ENCODE peak calls at places on chromosome 18, in five cellular contexts. One of them, this sample, is unnamed.
A peak's percentile ranks its signal among the peaks of the same experiment; 100 is the strongest.

GRCh38 chr18:2932247-2933181 is 80.4 kb downstream of the LPIN2 start:
- DNase-seq in AG08395: peak; percentile 70
- DNase-seq in stimulated activated CD4-positive, alpha-beta T cell treated with anti-CD3 and anti-CD28 coated beads, Interleukin-12 subunit alpha, Interleukin-12 subunit beta, amount 100 ng/mL, for 24 hours: no peak
- DNase-seq in A549: peak; percentile 50
- DNase-seq in GM12865: peak; percentile 73
- DNase-seq in this sample: peak; percentile 70

GRCh38 chr18:6616981-6617380 is 112.5 kb upstream of the ARHGAP28 start:
- DNase-seq in AG08395: peak; percentile 7
- DNase-seq in stimulated activated CD4-positive, alpha-beta T cell treated with anti-CD3 and anti-CD28 coated beads, Interleukin-12 subunit alpha, Interleukin-12 subunit beta, amount 100 ng/mL, for 24 hours: no peak
- DNase-seq in A549: no peak
- DNase-seq in GM12865: no peak
- DNase-seq in this sample: peak; percentile 30

GRCh38 chr18:74459877-74460276 is 2.8 kb upstream of the DIPK1C start:
- DNase-seq in AG08395: peak; percentile 31
- DNase-seq in stimulated activated CD4-positive, alpha-beta T cell treated with anti-CD3 and anti-CD28 coated beads, Interleukin-12 subunit alpha, Interleukin-12 subunit beta, amount 100 ng/mL, for 24 hours: no peak
- DNase-seq in A549: peak; percentile 16
- DNase-seq in GM12865: no peak
- DNase-seq in this sample: no peak

GRCh38 chr18:56517761-56518160 is 120.6 kb downstream of the TXNL1 start:
- DNase-seq in AG08395: no peak
- DNase-seq in stimulated activated CD4-positive, alpha-beta T cell treated with anti-CD3 and anti-CD28 coated beads, Interleukin-12 subunit alpha, Interleukin-12 subunit beta, amount 100 ng/mL, for 24 hours: no peak
- DNase-seq in A549: no peak
- DNase-seq in GM12865: no peak
- DNase-seq in this sample: no peak

GRCh38 chr18:56351911-56352502 is 286.4 kb downstream of the TXNL1 start:
- DNase-seq in AG08395: no peak
- DNase-seq in stimulated activated CD4-positive, alpha-beta T cell treated with anti-CD3 and anti-CD28 coated beads, Interleukin-12 subunit alpha, Interleukin-12 subunit beta, amount 100 ng/mL, for 24 hours: no peak
- DNase-seq in A549: no peak
- DNase-seq in GM12865: no peak
- DNase-seq in this sample: no peak

GRCh38 chr18:13067124-13067523 is 76.0 kb downstream of the CEP192 start:
- DNase-seq in AG08395: no peak
- DNase-seq in stimulated activated CD4-positive, alpha-beta T cell treated with anti-CD3 and anti-CD28 coated beads, Interleukin-12 subunit alpha, Interleukin-12 subunit beta, amount 100 ng/mL, for 24 hours: no peak
- DNase-seq in A549: no peak
- DNase-seq in GM12865: peak; percentile 22
- DNase-seq in this sample: no peak

GRCh38 chr18:13513481-13513880 is 212.9 kb downstream of the FAM210A start:
- DNase-seq in AG08395: no peak
- DNase-seq in stimulated activated CD4-positive, alpha-beta T cell treated with anti-CD3 and anti-CD28 coated beads, Interleukin-12 subunit alpha, Interleukin-12 subunit beta, amount 100 ng/mL, for 24 hours: no peak
- DNase-seq in A549: no peak
- DNase-seq in GM12865: no peak
- DNase-seq in this sample: no peak

GRCh38 chr18:62659698-62660097 is 55.6 kb upstream of the PHLPP1 start:
- DNase-seq in AG08395: no peak
- DNase-seq in stimulated activated CD4-positive, alpha-beta T cell treated with anti-CD3 and anti-CD28 coated beads, Interleukin-12 subunit alpha, Interleukin-12 subunit beta, amount 100 ng/mL, for 24 hours: no peak
- DNase-seq in A549: no peak
- DNase-seq in GM12865: peak; percentile 29
- DNase-seq in this sample: no peak

GRCh38 chr18:32803571-32803970 is 30.7 kb upstream of the KLHL14 start:
- DNase-seq in AG08395: no peak
- DNase-seq in stimulated activated CD4-positive, alpha-beta T cell treated with anti-CD3 and anti-CD28 coated beads, Interleukin-12 subunit alpha, Interleukin-12 subunit beta, amount 100 ng/mL, for 24 hours: no peak
- DNase-seq in A549: no peak
- DNase-seq in GM12865: peak; percentile 37
- DNase-seq in this sample: no peak

GRCh38 chr18:74682998-74683311 is 85.3 kb downstream of the ZNF407 start:
- DNase-seq in AG08395: peak; percentile 6
- DNase-seq in stimulated activated CD4-positive, alpha-beta T cell treated with anti-CD3 and anti-CD28 coated beads, Interleukin-12 subunit alpha, Interleukin-12 subunit beta, amount 100 ng/mL, for 24 hours: no peak
- DNase-seq in A549: no peak
- DNase-seq in GM12865: no peak
- DNase-seq in this sample: peak; percentile 6

GRCh38 chr18:56124186-56124585 is 514.2 kb downstream of the TXNL1 start:
- DNase-seq in AG08395: peak; percentile 78
- DNase-seq in stimulated activated CD4-positive, alpha-beta T cell treated with anti-CD3 and anti-CD28 coated beads, Interleukin-12 subunit alpha, Interleukin-12 subunit beta, amount 100 ng/mL, for 24 hours: no peak
- DNase-seq in A549: no peak
- DNase-seq in GM12865: no peak
- DNase-seq in this sample: peak; percentile 90

GRCh38 chr18:57527479-57528237 is 58.8 kb downstream of the FECH start:
- DNase-seq in AG08395: no peak
- DNase-seq in stimulated activated CD4-positive, alpha-beta T cell treated with anti-CD3 and anti-CD28 coated beads, Interleukin-12 subunit alpha, Interleukin-12 subunit beta, amount 100 ng/mL, for 24 hours: no peak
- DNase-seq in A549: no peak
- DNase-seq in GM12865: no peak
- DNase-seq in this sample: no peak

GRCh38 chr18:30280861-30281470 is 761.6 kb downstream of the DSC3 start:
- DNase-seq in AG08395: peak; percentile 12
- DNase-seq in stimulated activated CD4-positive, alpha-beta T cell treated with anti-CD3 and anti-CD28 coated beads, Interleukin-12 subunit alpha, Interleukin-12 subunit beta, amount 100 ng/mL, for 24 hours: no peak
- DNase-seq in A549: peak; percentile 31
- DNase-seq in GM12865: peak; percentile 37
- DNase-seq in this sample: peak; percentile 50

GRCh38 chr18:74082476-74083070 is 65.1 kb downstream of the FBXO15 start:
- DNase-seq in AG08395: peak; percentile 66
- DNase-seq in stimulated activated CD4-positive, alpha-beta T cell treated with anti-CD3 and anti-CD28 coated beads, Interleukin-12 subunit alpha, Interleukin-12 subunit beta, amount 100 ng/mL, for 24 hours: peak; percentile 34
- DNase-seq in A549: peak; percentile 74
- DNase-seq in GM12865: peak; percentile 70
- DNase-seq in this sample: peak; percentile 65

GRCh38 chr18:76567835-76568445 is 72.9 kb upstream of the ZNF516 start:
- DNase-seq in AG08395: no peak
- DNase-seq in stimulated activated CD4-positive, alpha-beta T cell treated with anti-CD3 and anti-CD28 coated beads, Interleukin-12 subunit alpha, Interleukin-12 subunit beta, amount 100 ng/mL, for 24 hours: no peak
- DNase-seq in A549: no peak
- DNase-seq in GM12865: no peak
- DNase-seq in this sample: no peak

GRCh38 chr18:8686556-8686955 is 18.8 kb upstream of the MTCL1 start:
- DNase-seq in AG08395: no peak
- DNase-seq in stimulated activated CD4-positive, alpha-beta T cell treated with anti-CD3 and anti-CD28 coated beads, Interleukin-12 subunit alpha, Interleukin-12 subunit beta, amount 100 ng/mL, for 24 hours: no peak
- DNase-seq in A549: no peak
- DNase-seq in GM12865: no peak
- DNase-seq in this sample: no peak

GRCh38 chr18:12325726-12326245 is 17.7 kb downstream of the TUBB6 start:
- DNase-seq in AG08395: no peak
- DNase-seq in stimulated activated CD4-positive, alpha-beta T cell treated with anti-CD3 and anti-CD28 coated beads, Interleukin-12 subunit alpha, Interleukin-12 subunit beta, amount 100 ng/mL, for 24 hours: no peak
- DNase-seq in A549: no peak
- DNase-seq in GM12865: no peak
- DNase-seq in this sample: no peak

GRCh38 chr18:34707670-34708069 is 2.4 kb upstream of the DTNA start:
- DNase-seq in AG08395: peak; percentile 73
- DNase-seq in stimulated activated CD4-positive, alpha-beta T cell treated with anti-CD3 and anti-CD28 coated beads, Interleukin-12 subunit alpha, Interleukin-12 subunit beta, amount 100 ng/mL, for 24 hours: no peak
- DNase-seq in A549: peak; percentile 35
- DNase-seq in GM12865: no peak
- DNase-seq in this sample: peak; percentile 91

GRCh38 chr18:58135806-58136331 is 91.8 kb downstream of the NEDD4L start:
- DNase-seq in AG08395: peak; percentile 79
- DNase-seq in stimulated activated CD4-positive, alpha-beta T cell treated with anti-CD3 and anti-CD28 coated beads, Interleukin-12 subunit alpha, Interleukin-12 subunit beta, amount 100 ng/mL, for 24 hours: peak; percentile 7
- DNase-seq in A549: peak; percentile 71
- DNase-seq in GM12865: peak; percentile 83
- DNase-seq in this sample: peak; percentile 59

GRCh38 chr18:79507076-79507545 is 111.4 kb downstream of the NFATC1 start:
- DNase-seq in AG08395: peak; percentile 84
- DNase-seq in stimulated activated CD4-positive, alpha-beta T cell treated with anti-CD3 and anti-CD28 coated beads, Interleukin-12 subunit alpha, Interleukin-12 subunit beta, amount 100 ng/mL, for 24 hours: no peak
- DNase-seq in A549: no peak
- DNase-seq in GM12865: no peak
- DNase-seq in this sample: no peak

GRCh38 chr18:36428431-36429029 is 131.0 kb downstream of the FHOD3 start:
- DNase-seq in AG08395: no peak
- DNase-seq in stimulated activated CD4-positive, alpha-beta T cell treated with anti-CD3 and anti-CD28 coated beads, Interleukin-12 subunit alpha, Interleukin-12 subunit beta, amount 100 ng/mL, for 24 hours: no peak
- DNase-seq in A549: no peak
- DNase-seq in GM12865: no peak
- DNase-seq in this sample: no peak

GRCh38 chr18:76875390-76876330 is 53.3 kb downstream of the ZNF236 start:
- DNase-seq in AG08395: no peak
- DNase-seq in stimulated activated CD4-positive, alpha-beta T cell treated with anti-CD3 and anti-CD28 coated beads, Interleukin-12 subunit alpha, Interleukin-12 subunit beta, amount 100 ng/mL, for 24 hours: no peak
- DNase-seq in A549: peak; percentile 55
- DNase-seq in GM12865: peak; percentile 77
- DNase-seq in this sample: no peak

GRCh38 chr18:77015176-77015575 is 117.4 kb downstream of the MBP start:
- DNase-seq in AG08395: no peak
- DNase-seq in stimulated activated CD4-positive, alpha-beta T cell treated with anti-CD3 and anti-CD28 coated beads, Interleukin-12 subunit alpha, Interleukin-12 subunit beta, amount 100 ng/mL, for 24 hours: no peak
- DNase-seq in A549: no peak
- DNase-seq in GM12865: no peak
- DNase-seq in this sample: no peak

GRCh38 chr18:5073026-5073944 is 123.8 kb downstream of the AKAIN1 start:
- DNase-seq in AG08395: peak; percentile 19
- DNase-seq in stimulated activated CD4-positive, alpha-beta T cell treated with anti-CD3 and anti-CD28 coated beads, Interleukin-12 subunit alpha, Interleukin-12 subunit beta, amount 100 ng/mL, for 24 hours: no peak
- DNase-seq in A549: peak; percentile 43
- DNase-seq in GM12865: peak; percentile 44
- DNase-seq in this sample: peak; percentile 19

GRCh38 chr18:79684283-79684631 is 4.7 kb downstream of the CTDP1 start:
- DNase-seq in AG08395: no peak
- DNase-seq in stimulated activated CD4-positive, alpha-beta T cell treated with anti-CD3 and anti-CD28 coated beads, Interleukin-12 subunit alpha, Interleukin-12 subunit beta, amount 100 ng/mL, for 24 hours: no peak
- DNase-seq in A549: no peak
- DNase-seq in GM12865: no peak
- DNase-seq in this sample: no peak

GRCh38 chr18:48782381-48782841 is 168.4 kb downstream of the SMAD7 start:
- DNase-seq in AG08395: peak; percentile 30
- DNase-seq in stimulated activated CD4-positive, alpha-beta T cell treated with anti-CD3 and anti-CD28 coated beads, Interleukin-12 subunit alpha, Interleukin-12 subunit beta, amount 100 ng/mL, for 24 hours: no peak
- DNase-seq in A549: no peak
- DNase-seq in GM12865: no peak
- DNase-seq in this sample: peak; percentile 41

GRCh38 chr18:13653746-13654455 is 72.5 kb downstream of the FAM210A start:
- DNase-seq in AG08395: no peak
- DNase-seq in stimulated activated CD4-positive, alpha-beta T cell treated with anti-CD3 and anti-CD28 coated beads, Interleukin-12 subunit alpha, Interleukin-12 subunit beta, amount 100 ng/mL, for 24 hours: no peak
- DNase-seq in A549: no peak
- DNase-seq in GM12865: no peak
- DNase-seq in this sample: no peak

GRCh38 chr18:56289381-56289780 is 349.0 kb downstream of the TXNL1 start:
- DNase-seq in AG08395: no peak
- DNase-seq in stimulated activated CD4-positive, alpha-beta T cell treated with anti-CD3 and anti-CD28 coated beads, Interleukin-12 subunit alpha, Interleukin-12 subunit beta, amount 100 ng/mL, for 24 hours: no peak
- DNase-seq in A549: no peak
- DNase-seq in GM12865: no peak
- DNase-seq in this sample: no peak

GRCh38 chr18:69958422-69958821 is 10.7 kb upstream of the CD226 start:
- DNase-seq in AG08395: no peak
- DNase-seq in stimulated activated CD4-positive, alpha-beta T cell treated with anti-CD3 and anti-CD28 coated beads, Interleukin-12 subunit alpha, Interleukin-12 subunit beta, amount 100 ng/mL, for 24 hours: no peak
- DNase-seq in A549: no peak
- DNase-seq in GM12865: peak; percentile 74
- DNase-seq in this sample: no peak

GRCh38 chr18:59909289-59910036 is 9.7 kb downstream of the PMAIP1 start:
- DNase-seq in AG08395: no peak
- DNase-seq in stimulated activated CD4-positive, alpha-beta T cell treated with anti-CD3 and anti-CD28 coated beads, Interleukin-12 subunit alpha, Interleukin-12 subunit beta, amount 100 ng/mL, for 24 hours: no peak
- DNase-seq in A549: no peak
- DNase-seq in GM12865: peak; percentile 21
- DNase-seq in this sample: no peak

GRCh38 chr18:78192044-78192443 is 787.6 kb upstream of the SALL3 start:
- DNase-seq in AG08395: no peak
- DNase-seq in stimulated activated CD4-positive, alpha-beta T cell treated with anti-CD3 and anti-CD28 coated beads, Interleukin-12 subunit alpha, Interleukin-12 subunit beta, amount 100 ng/mL, for 24 hours: no peak
- DNase-seq in A549: no peak
- DNase-seq in GM12865: no peak
- DNase-seq in this sample: no peak

GRCh38 chr18:63949068-63949737 is at the start of gene HMSD:
- DNase-seq in AG08395: peak; percentile 74
- DNase-seq in stimulated activated CD4-positive, alpha-beta T cell treated with anti-CD3 and anti-CD28 coated beads, Interleukin-12 subunit alpha, Interleukin-12 subunit beta, amount 100 ng/mL, for 24 hours: peak; percentile 26
- DNase-seq in A549: peak; percentile 40
- DNase-seq in GM12865: peak; percentile 91
- DNase-seq in this sample: no peak

GRCh38 chr18:21167641-21168372 is 56.2 kb upstream of the ROCK1 start:
- DNase-seq in AG08395: no peak
- DNase-seq in stimulated activated CD4-positive, alpha-beta T cell treated with anti-CD3 and anti-CD28 coated beads, Interleukin-12 subunit alpha, Interleukin-12 subunit beta, amount 100 ng/mL, for 24 hours: no peak
- DNase-seq in A549: peak; percentile 38
- DNase-seq in GM12865: peak; percentile 43
- DNase-seq in this sample: no peak

GRCh38 chr18:63131106-63131943 is 188.2 kb downstream of the BCL2 start:
- DNase-seq in AG08395: peak; percentile 79
- DNase-seq in stimulated activated CD4-positive, alpha-beta T cell treated with anti-CD3 and anti-CD28 coated beads, Interleukin-12 subunit alpha, Interleukin-12 subunit beta, amount 100 ng/mL, for 24 hours: no peak
- DNase-seq in A549: peak; percentile 22
- DNase-seq in GM12865: peak; percentile 81
- DNase-seq in this sample: peak; percentile 48

This sample was measured in HFFc6.